ENCODE peak calls at places on chromosome 11, in four cellular contexts. J is keratinocyte, N is K562, X is IMR-90. M is an unnamed sample. For H3K9me1, the result is how much of the 10 kb centered on the place peaks cover.

GRCh38 chr11:128335729-128336128 is 251.6 kb downstream of the ETS1 start:
- DNase-seq in N (no peak), X (no peak), J (no peak), M (no peak)

GRCh38 chr11:69825037-69825834 is 6.0 kb upstream of the FGF3 start:
- DNase-seq in X (no peak), J (no peak), N (no peak), M (no peak)

GRCh38 chr11:111330234-111330893 is 32.0 kb downstream of the POU2AF3 start:
- DNase-seq in X (no peak), N (no peak), J (no peak), M (no peak)

GRCh38 chr11:35671396-35672127 is 9.0 kb downstream of the TRIM44 start:
- DNase-seq in J (no peak), X (no peak), N (no peak), M (no peak)

GRCh38 chr11:18727499-18728236 is 1.7 kb upstream of the IGSF22 start:
- DNase-seq in X (peak), N (peak), J (no peak), M (peak)

GRCh38 chr11:131691558-131692041 is 321.2 kb downstream of the NTM start:
- DNase-seq in J (no peak), N (peak), X (peak), M (peak)

GRCh38 chr11:113908107-113908506 is 3.5 kb downstream of the HTR3B start:
- DNase-seq in X (no peak), J (no peak), N (no peak), M (no peak)

GRCh38 chr11:3796346-3796745 is 1.0 kb downstream of the NUP98 start:
- DNase-seq in J (no peak), N (no peak), X (no peak), M (peak)

GRCh38 chr11:117410861-117411725 is 83.4 kb downstream of the CEP164 start:
- DNase-seq in J (no peak), X (no peak), N (no peak), M (no peak)

GRCh38 chr11:1012291-1012690 is 24.2 kb downstream of the MUC6 start:
- DNase-seq in J (no peak), X (no peak), N (no peak), M (no peak)

GRCh38 chr11:18987454-18988231 is 48.4 kb upstream of the MRGPRX1 start:
- DNase-seq in X (peak), N (no peak), J (peak), M (no peak)

GRCh38 chr11:88979641-88980040 is 86.1 kb downstream of the GRM5 start:
- DNase-seq in X (peak), N (no peak), J (no peak), M (no peak)

GRCh38 chr11:127362754-127363153 is 362.2 kb upstream of the KIRREL3 start:
- DNase-seq in X (no peak), J (no peak), N (no peak), M (no peak)

GRCh38 chr11:135036488-135037297 is 624.7 kb upstream of the B3GAT1 start:
- DNase-seq in X (no peak), J (no peak), N (no peak), M (no peak)

GRCh38 chr11:72598901-72599300 is 75.3 kb downstream of the PDE2A start:
- DNase-seq in J (no peak), X (peak), N (peak), M (peak)

GRCh38 chr11:17610402-17610894 is 63.4 kb downstream of the OTOG start:
- DNase-seq in X (no peak), N (no peak), J (no peak), M (no peak)

GRCh38 chr11:86174101-86175046 is 70.2 kb upstream of the EED start:
- DNase-seq in N (peak), J (no peak), X (peak), M (peak)

GRCh38 chr11:118533769-118534729 is 3.1 kb downstream of the TMEM25 start:
- DNase-seq in X (no peak), N (no peak), J (no peak), M (no peak)

GRCh38 chr11:46272816-46273427 is 4.5 kb upstream of the CREB3L1 start:
- DNase-seq in X (peak), J (no peak), N (peak), M (peak)

GRCh38 chr11:89381094-89381493 is 110.1 kb downstream of the NOX4 start:
- DNase-seq in X (peak), N (no peak), J (peak), M (peak)

GRCh38 chr11:103798029-103798428 is 238.4 kb upstream of the DDI1 start:
- DNase-seq in N (no peak), X (peak), J (no peak), M (peak)

GRCh38 chr11:23865341-23865975 is 631.4 kb upstream of the LUZP2 start:
- DNase-seq in J (no peak), X (peak), N (no peak), M (no peak)

GRCh38 chr11:94735907-94736306 is 32.2 kb upstream of the AMOTL1 start:
- DNase-seq in X (no peak), J (no peak), N (no peak), M (no peak)

GRCh38 chr11:70567680-70568503 is 169.6 kb downstream of the CTTN start:
- DNase-seq in J (no peak), N (no peak), X (peak), M (no peak)

GRCh38 chr11:56013805-56014204 is 13.6 kb upstream of the OR5AS1 start:
- DNase-seq in X (no peak), J (no peak), N (no peak), M (no peak)

GRCh38 chr11:57475671-57476222 is 15.4 kb downstream of the RTN4RL2 start:
- DNase-seq in J (no peak), N (no peak), X (no peak), M (no peak)

GRCh38 chr11:86914836-86915519 is 40.2 kb downstream of the FZD4 start:
- DNase-seq in J (no peak), X (no peak), N (no peak), M (no peak)

GRCh38 chr11:16346975-16347374 is 9.4 kb downstream of the SOX6 start:
- DNase-seq in X (peak), J (no peak), N (no peak), M (no peak)

GRCh38 chr11:130648601-130649000 is 200.2 kb downstream of the ADAMTS15 start:
- DNase-seq in X (no peak), J (no peak), N (no peak), M (no peak)

GRCh38 chr11:118531597-118532084 is 649 bp downstream of the TMEM25 start:
- DNase-seq in N (no peak), J (no peak), X (no peak), M (no peak)

GRCh38 chr11:64140101-64140500 is 25.8 kb downstream of the MACROD1 start:
- DNase-seq in J (no peak), X (no peak), N (no peak), M (no peak)
- H3K9ac ChIP-seq in J (no peak), X (no peak), N (peak), M (no peak)

DNA sequence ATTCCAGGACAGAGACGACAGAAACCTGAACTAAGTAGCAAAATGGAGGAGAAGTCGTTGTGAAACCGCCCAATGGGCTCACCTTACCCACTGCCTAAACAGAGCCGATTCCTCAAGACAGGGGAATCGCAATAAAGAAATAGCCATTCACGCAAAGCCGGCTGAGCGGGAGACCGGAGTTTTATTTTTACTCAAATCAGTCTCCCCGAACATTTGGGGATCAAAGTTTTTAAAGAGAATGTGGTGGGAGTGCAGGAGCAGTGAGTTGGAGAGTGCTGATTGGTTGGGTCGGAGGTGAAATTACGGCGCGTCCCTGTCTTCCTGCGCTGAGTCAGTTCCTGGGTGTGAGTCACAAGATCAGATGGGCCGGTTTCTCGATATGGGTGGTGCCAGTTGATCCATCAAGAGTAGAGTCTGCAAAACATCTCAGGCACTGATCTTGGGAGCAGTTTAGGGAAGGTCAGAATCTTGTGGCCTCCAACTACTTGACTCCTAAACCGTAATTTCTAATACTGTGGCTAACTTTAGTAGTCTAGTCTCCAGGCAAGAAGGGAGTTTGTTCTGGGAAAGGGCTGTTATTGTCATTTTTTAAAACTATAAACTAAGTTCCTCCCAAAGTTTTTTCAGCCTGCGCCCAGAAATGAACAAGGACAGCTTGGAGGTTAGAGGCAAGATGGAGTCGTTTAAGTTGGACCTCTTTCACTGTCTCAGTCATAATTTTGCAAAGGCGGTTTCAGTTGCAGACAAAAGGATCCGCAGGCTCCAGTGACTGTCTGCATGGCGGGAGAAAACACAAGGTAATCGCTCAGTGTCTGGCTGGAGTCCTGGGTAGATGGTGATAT is 34.1 kb downstream of the OR4D9 start:
- DNase-seq in J (no peak), N (peak), X (peak), M (peak)
- H3K9me1 ChIP-seq in J (under half), N (under half), X (under half), M (under half)

GRCh38 chr11:77075425-77075905 is 8.7 kb downstream of the CAPN5 start:
- DNase-seq in X (no peak), N (no peak), J (no peak), M (no peak)
- H3K9ac ChIP-seq in X (no peak), N (no peak), J (no peak), M (no peak)

GRCh38 chr11:133070053-133070713 is 462.1 kb downstream of the OPCML start:
- DNase-seq in X (no peak), J (no peak), N (no peak), M (no peak)

GRCh38 chr11:133064961-133065360 is 467.3 kb downstream of the OPCML start:
- DNase-seq in J (no peak), X (no peak), N (no peak), M (no peak)

GRCh38 chr11:133058501-133058900 is 473.8 kb downstream of the OPCML start:
- DNase-seq in J (no peak), X (no peak), N (no peak), M (no peak)

GRCh38 chr11:133065847-133066485 is 466.3 kb downstream of the OPCML start:
- DNase-seq in J (no peak), X (no peak), N (no peak), M (no peak)

GRCh38 chr11:133064152-133064877 is 468.0 kb downstream of the OPCML start:
- DNase-seq in N (no peak), J (no peak), X (peak), M (peak)
- H3K9me1 ChIP-seq in N (under half), J (under half), X (under half), M (under half)

GRCh38 chr11:121300972-121301699 is 8.6 kb downstream of the SC5D start:
- DNase-seq in J (no peak), N (no peak), X (no peak), M (no peak)

GRCh38 chr11:121298770-121299169 is 6.2 kb downstream of the SC5D start:
- DNase-seq in J (no peak), N (no peak), X (no peak), M (no peak)

GRCh38 chr11:121297872-121298271 is 5.3 kb downstream of the SC5D start:
- DNase-seq in N (no peak), J (no peak), X (no peak), M (no peak)

GRCh38 chr11:121300313-121300971 is 7.9 kb downstream of the SC5D start:
- DNase-seq in X (no peak), N (no peak), J (no peak), M (no peak)

GRCh38 chr11:121299417-121299816 is 6.8 kb downstream of the SC5D start:
- DNase-seq in X (peak), N (no peak), J (no peak), M (no peak)
- H3K9ac ChIP-seq in X (no peak), N (no peak), J (no peak), M (no peak)

DNA sequence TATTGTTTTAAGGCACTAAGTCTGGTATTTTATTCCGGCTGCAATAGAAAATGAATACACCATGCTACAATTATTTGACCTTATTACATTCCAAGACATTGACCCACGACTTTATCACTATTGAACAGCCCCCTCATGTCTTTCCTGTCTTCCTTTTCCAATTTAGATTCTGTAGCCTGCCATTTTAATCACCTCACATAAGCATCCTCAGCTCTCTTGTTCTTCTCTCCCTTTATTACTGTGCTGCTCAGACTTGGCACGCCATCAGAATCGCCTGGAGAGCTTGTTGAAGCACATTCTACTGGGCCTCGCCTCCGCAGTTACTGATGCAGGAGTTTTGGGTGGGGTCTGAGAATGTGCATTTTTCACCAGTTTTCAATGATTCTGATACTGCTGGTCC is 38.7 kb upstream of the SWAP70 start:
- DNase-seq in J (no peak), N (no peak), X (no peak), M (peak)
- H3K9me1 ChIP-seq in J (under half), N (under half), X (under half), M (under half)

GRCh38 chr11:67408437-67409200 is 4.7 kb downstream of the TBC1D10C start:
- DNase-seq in J (no peak), X (no peak), N (no peak), M (no peak)
- H3K9ac ChIP-seq in J (no peak), X (no peak), N (peak), M (no peak)

M was measured in endothelial cell of umbilical vein.